ENCODE peak calls at places on chromosomes 13 and 19, in four cellular contexts. H is GM12878, Y is K562, U is HepG2. E is an unnamed sample.

GRCh38 chr19:1116726-1117581 is 13.2 kb downstream of the GPX4 start:
- DNase-seq in U (no peak), H (no peak), Y (no peak), E (no peak)

GRCh38 chr13:111518161-111518791 is 197.8 kb downstream of the TEX29 start:
- DNase-seq in H (no peak), Y (peak; percentile 5), U (no peak), E (no peak)

GRCh38 chr13:93496985-93497673 is 270.5 kb downstream of the GPC6 start:
- DNase-seq in H (no peak), Y (no peak), U (no peak), E (peak; percentile 55)

GRCh38 chr19:19115954-19116353 is 22.3 kb downstream of the TMEM161A start:
- DNase-seq in Y (peak; percentile 73), U (peak; percentile 45), H (no peak), E (peak; percentile 65)

GRCh38 chr13:78862460-78862859 is 203.5 kb upstream of the OBI1 start:
- DNase-seq in Y (no peak), U (no peak), H (no peak), E (no peak)

GRCh38 chr19:20315543-20315942 is 148.5 kb downstream of the ZNF486 start:
- DNase-seq in Y (no peak), H (no peak), U (no peak), E (no peak)

GRCh38 chr19:35100588-35101533 is 14.8 kb upstream of the FXYD3 start:
- DNase-seq in H (no peak), Y (no peak), U (no peak), E (no peak)

GRCh38 chr19:33685541-33685940 is 63.8 kb downstream of the CHST8 start:
- DNase-seq in Y (no peak), H (no peak), U (no peak), E (no peak)

GRCh38 chr13:113192902-113193301 is 15.6 kb downstream of the PCID2 start:
- DNase-seq in U (no peak), Y (no peak), H (no peak), E (no peak)

GRCh38 chr13:99018418-99019180 is 40.7 kb upstream of the DOCK9 start:
- DNase-seq in U (no peak), H (no peak), Y (no peak), E (no peak)

GRCh38 chr13:102911336-102911735 is 65.5 kb downstream of the ERCC5 start:
- DNase-seq in H (no peak), U (no peak), Y (no peak), E (no peak)

GRCh38 chr13:60019119-60019993 is 144.4 kb downstream of the DIAPH3 start:
- DNase-seq in Y (no peak), H (peak; percentile 17), U (peak; percentile 3), E (no peak)

GRCh38 chr19:2636897-2637683 is 65.4 kb downstream of the GNG7 start:
- DNase-seq in U (peak; percentile 34), Y (peak; percentile 64), H (no peak), E (peak; percentile 74)

GRCh38 chr13:24746618-24747247 is 17.2 kb upstream of the RNF17 start:
- DNase-seq in H (no peak), U (no peak), Y (no peak), E (no peak)

GRCh38 chr13:43058318-43058674 is 34.9 kb downstream of the DNAJC15 start:
- DNase-seq in H (no peak), Y (no peak), U (peak; percentile 46), E (peak; percentile 24)

GRCh38 chr13:24459234-24459633 is 53.3 kb downstream of the PARP4 start:
- DNase-seq in H (peak; percentile 2), U (no peak), Y (no peak), E (no peak)

GRCh38 chr19:55594996-55595530 is 4.3 kb downstream of the FIZ1 start:
- DNase-seq in U (no peak), H (no peak), Y (no peak), E (no peak)

GRCh38 chr13:22103046-22103445 is 432.2 kb downstream of the FGF9 start:
- DNase-seq in Y (peak; percentile 3), U (no peak), H (no peak), E (no peak)

GRCh38 chr19:35512831-35513230 is 618 bp downstream of the DMKN start:
- DNase-seq in U (no peak), H (no peak), Y (no peak), E (no peak)

GRCh38 chr13:109684836-109685602 is 101.4 kb downstream of the IRS2 start:
- DNase-seq in U (no peak), H (no peak), Y (no peak), E (no peak)

GRCh38 chr13:106242554-106242953 is 292.9 kb downstream of the EFNB2 start:
- DNase-seq in U (no peak), Y (no peak), H (no peak), E (no peak)

GRCh38 chr19:28968721-28969120 is 244.2 kb downstream of the UQCRFS1 start:
- DNase-seq in U (no peak), Y (no peak), H (no peak), E (no peak)

GRCh38 chr19:46480409-46480808 is 9.0 kb upstream of the PNMA8A start:
- DNase-seq in U (no peak), H (no peak), Y (no peak), E (peak; percentile 51)

GRCh38 chr19:12937243-12938053 is 961 bp upstream of the CALR start:
- DNase-seq in U (peak; percentile 43), H (no peak), Y (no peak), E (no peak)

GRCh38 chr19:44623626-44624025 is 10.3 kb downstream of the IGSF23 start:
- DNase-seq in Y (no peak), U (no peak), H (no peak), E (no peak)

GRCh38 chr19:5814123-5814839 is 9.4 kb downstream of the NRTN start:
- DNase-seq in Y (no peak), U (no peak), H (no peak), E (no peak)

GRCh38 chr13:112134150-112135075 is 67.5 kb downstream of the SOX1 start:
- DNase-seq in Y (peak; percentile 30), H (no peak), U (no peak), E (no peak)

GRCh38 chr13:48492123-48493075 is 40.5 kb downstream of the RCBTB2 start:
- DNase-seq in U (no peak), H (peak; percentile 98), Y (peak; percentile 53), E (no peak)

GRCh38 chr19:33195711-33196347 is 1.7 kb downstream of the LRP3 start:
- DNase-seq in H (no peak), Y (no peak), U (no peak), E (no peak)

GRCh38 chr13:91308299-91308698 is 39.2 kb upstream of the MIR17HG start:
- DNase-seq in Y (no peak), U (no peak), H (no peak), E (peak; percentile 42)

GRCh38 chr19:46192990-46193650 is 36.4 kb upstream of the IGFL1 start:
- DNase-seq in H (no peak), U (peak; percentile 87), Y (peak; percentile 83), E (peak; percentile 39)

GRCh38 chr19:39940221-39940833 is 5.9 kb upstream of the FCGBP start:
- DNase-seq in U (no peak), Y (no peak), H (no peak), E (no peak)

GRCh38 chr13:27672025-27672424 is 50.3 kb downstream of the POLR1D start:
- DNase-seq in Y (no peak), H (no peak), U (no peak), E (no peak)

GRCh38 chr13:44305216-44305615 is 68.4 kb upstream of the SERP2 start:
- DNase-seq in H (no peak), Y (no peak), U (no peak), E (no peak)
- TF ChIP-seq TARDBP in H (no peak), Y (no peak), U (no peak), E (no peak)

DNA sequence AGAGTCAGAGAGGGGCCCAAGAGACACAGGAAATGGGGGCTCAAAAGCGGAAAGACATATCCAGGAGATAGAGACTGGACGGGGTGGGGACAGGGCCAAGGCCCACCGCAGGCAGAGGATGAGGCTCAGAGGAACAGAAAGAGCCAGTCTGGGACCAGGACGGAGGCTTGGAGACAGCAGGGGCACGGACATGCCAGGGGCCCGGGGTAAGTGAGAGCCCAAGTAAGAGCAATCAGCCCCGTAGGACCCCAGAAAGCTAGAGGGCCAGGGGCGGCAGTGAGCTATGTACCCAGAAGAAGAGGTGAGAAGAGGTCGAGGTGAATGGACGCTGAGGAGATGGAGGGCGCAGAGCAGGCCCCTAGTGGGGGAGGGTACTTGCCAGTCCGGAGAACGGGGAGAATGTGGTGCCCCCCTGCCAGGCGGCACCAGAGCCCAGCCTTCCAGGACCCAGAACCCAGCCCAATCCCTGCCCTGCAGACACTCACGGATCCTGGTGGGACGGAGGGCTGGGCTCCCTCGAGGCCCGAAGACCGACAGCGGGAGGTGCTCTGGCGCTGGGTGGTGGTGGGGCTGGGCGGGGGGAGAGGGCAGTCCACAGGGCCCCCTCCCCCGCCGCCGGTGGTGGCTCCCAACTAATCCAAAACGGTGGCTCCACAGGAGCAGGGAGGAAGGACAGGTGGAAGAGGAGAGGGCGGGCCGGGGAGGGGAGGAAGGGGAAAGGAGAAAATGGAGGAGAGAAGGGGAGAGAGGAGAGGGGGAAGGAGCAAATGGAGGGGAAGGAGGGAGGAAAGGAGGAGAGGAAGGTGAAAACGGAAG is 1.0 kb downstream of the GRIK5 start:
- DNase-seq in H (no peak), U (no peak), Y (no peak), E (no peak)
- TF ChIP-seq TARDBP in H (no peak), U (no peak), Y (no peak), E (no peak)

DNA sequence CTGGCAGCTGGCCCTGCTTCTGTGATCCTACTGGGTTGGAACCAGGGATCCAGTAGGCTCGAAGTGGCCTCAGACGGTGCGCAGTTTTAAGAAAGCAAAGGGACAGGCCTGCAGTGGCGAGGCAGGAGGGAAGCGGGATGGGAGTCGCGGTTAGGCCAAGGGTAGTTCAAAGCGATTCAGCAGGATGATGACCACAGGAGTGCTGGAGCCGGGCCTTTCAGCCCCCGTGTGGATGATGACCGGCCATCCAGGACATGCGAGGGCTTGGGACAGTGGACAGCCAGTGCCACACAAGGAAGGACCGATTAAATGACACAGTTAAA is 853 bp downstream of the RNASEH2B start:
- DNase-seq in U (peak; percentile 29), H (no peak), Y (peak; percentile 55), E (peak; percentile 27)
- TF ChIP-seq TARDBP in U (no peak), H (no peak), Y (no peak), E (no peak)

GRCh38 chr19:14972676-14973075 is 7.0 kb downstream of the SLC1A6 start:
- DNase-seq in H (no peak), U (no peak), Y (peak; percentile 15), E (no peak)

GRCh38 chr19:14971474-14971873 is 8.2 kb downstream of the SLC1A6 start:
- DNase-seq in Y (no peak), U (no peak), H (no peak), E (no peak)

DNA sequence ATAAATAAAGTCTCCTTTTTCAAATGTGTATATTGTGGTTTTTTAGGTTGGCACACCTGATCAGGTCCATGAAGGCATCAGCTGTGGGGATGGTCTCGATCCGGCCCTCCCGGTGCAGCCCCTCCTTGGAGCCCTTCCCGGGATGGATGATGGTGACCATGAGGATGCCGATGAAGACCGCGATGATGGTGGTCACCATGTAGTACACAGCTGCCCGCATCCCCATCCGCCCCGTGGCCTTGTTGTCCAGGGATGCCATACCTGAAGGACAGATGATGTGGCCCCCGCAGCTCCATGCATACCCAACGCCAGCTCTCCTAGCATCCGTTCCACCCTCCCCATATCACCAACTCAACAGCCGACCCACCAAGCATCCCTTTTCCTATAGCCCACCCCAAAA is 11.4 kb downstream of the SLC1A6 start:
- DNase-seq in Y (no peak), U (no peak), H (no peak), E (no peak)
- TF ChIP-seq TARDBP in Y (no peak), U (no peak), H (no peak), E (no peak)

E was measured in HEK293T.